ENCODE peak calls at places on chromosome 15, in five cellular contexts. One of them, this sample, is unnamed.

GRCh38 chr15:75203017-75203907 is 1.6 kb downstream of the C15orf39 start:
- DNase-seq in left ventricle myocardium inferior: no peak
- DNase-seq in sigmoid colon: no peak
- DNase-seq in fibroblast of pulmonary artery: peak
- DNase-seq in gastrocnemius medialis: no peak
- DNase-seq in this sample: peak

GRCh38 chr15:101358895-101359294 is 63.8 kb upstream of the SNRPA1 start:
- DNase-seq in gastrocnemius medialis: no peak
- DNase-seq in fibroblast of pulmonary artery: no peak
- DNase-seq in left ventricle myocardium inferior: peak
- DNase-seq in sigmoid colon: no peak
- DNase-seq in this sample: no peak

GRCh38 chr15:100602822-100603393 is 519 bp downstream of the ASB7 start:
- DNase-seq in left ventricle myocardium inferior: no peak
- DNase-seq in gastrocnemius medialis: no peak
- DNase-seq in fibroblast of pulmonary artery: peak
- DNase-seq in sigmoid colon: no peak
- DNase-seq in this sample: peak

GRCh38 chr15:69973102-69973714 is 124.5 kb downstream of the TLE3 start:
- DNase-seq in sigmoid colon: no peak
- DNase-seq in fibroblast of pulmonary artery: peak
- DNase-seq in gastrocnemius medialis: no peak
- DNase-seq in left ventricle myocardium inferior: no peak
- DNase-seq in this sample: peak

GRCh38 chr15:96353931-96354730 is 23.6 kb downstream of the NR2F2 start:
- DNase-seq in sigmoid colon: no peak
- DNase-seq in left ventricle myocardium inferior: peak
- DNase-seq in fibroblast of pulmonary artery: peak
- DNase-seq in gastrocnemius medialis: no peak
- DNase-seq in this sample: peak

GRCh38 chr15:47551559-47551958 is 165.7 kb upstream of the SEMA6D start:
- DNase-seq in sigmoid colon: no peak
- DNase-seq in gastrocnemius medialis: no peak
- DNase-seq in left ventricle myocardium inferior: no peak
- DNase-seq in fibroblast of pulmonary artery: no peak
- DNase-seq in this sample: no peak

GRCh38 chr15:71201471-71201870 is 86.2 kb downstream of the THSD4 start:
- DNase-seq in gastrocnemius medialis: no peak
- DNase-seq in fibroblast of pulmonary artery: no peak
- DNase-seq in sigmoid colon: no peak
- DNase-seq in left ventricle myocardium inferior: no peak
- DNase-seq in this sample: peak

GRCh38 chr15:63905558-63906265 is 72.0 kb upstream of the HERC1 start:
- DNase-seq in sigmoid colon: no peak
- DNase-seq in fibroblast of pulmonary artery: peak
- DNase-seq in left ventricle myocardium inferior: no peak
- DNase-seq in gastrocnemius medialis: no peak
- DNase-seq in this sample: no peak

GRCh38 chr15:52528465-52529288 is at the start of gene MYO5A:
- DNase-seq in fibroblast of pulmonary artery: peak
- DNase-seq in sigmoid colon: peak
- DNase-seq in gastrocnemius medialis: peak
- DNase-seq in left ventricle myocardium inferior: peak
- DNase-seq in this sample: peak

GRCh38 chr15:71804695-71805470 is 5.5 kb upstream of the NR2E3 start:
- DNase-seq in sigmoid colon: no peak
- DNase-seq in fibroblast of pulmonary artery: no peak
- DNase-seq in left ventricle myocardium inferior: no peak
- DNase-seq in gastrocnemius medialis: no peak
- DNase-seq in this sample: no peak

GRCh38 chr15:89569090-89569745 is 6.1 kb upstream of the TICRR start:
- DNase-seq in left ventricle myocardium inferior: no peak
- DNase-seq in gastrocnemius medialis: no peak
- DNase-seq in sigmoid colon: no peak
- DNase-seq in fibroblast of pulmonary artery: no peak
- DNase-seq in this sample: no peak

GRCh38 chr15:53759333-53759975 is at the start of gene WDR72:
- DNase-seq in gastrocnemius medialis: no peak
- DNase-seq in left ventricle myocardium inferior: no peak
- DNase-seq in fibroblast of pulmonary artery: no peak
- DNase-seq in sigmoid colon: no peak
- DNase-seq in this sample: no peak

GRCh38 chr15:37877851-37878577 is 56.4 kb upstream of the TMCO5A start:
- DNase-seq in sigmoid colon: no peak
- DNase-seq in fibroblast of pulmonary artery: peak
- DNase-seq in left ventricle myocardium inferior: no peak
- DNase-seq in gastrocnemius medialis: no peak
- DNase-seq in this sample: peak

DNA sequence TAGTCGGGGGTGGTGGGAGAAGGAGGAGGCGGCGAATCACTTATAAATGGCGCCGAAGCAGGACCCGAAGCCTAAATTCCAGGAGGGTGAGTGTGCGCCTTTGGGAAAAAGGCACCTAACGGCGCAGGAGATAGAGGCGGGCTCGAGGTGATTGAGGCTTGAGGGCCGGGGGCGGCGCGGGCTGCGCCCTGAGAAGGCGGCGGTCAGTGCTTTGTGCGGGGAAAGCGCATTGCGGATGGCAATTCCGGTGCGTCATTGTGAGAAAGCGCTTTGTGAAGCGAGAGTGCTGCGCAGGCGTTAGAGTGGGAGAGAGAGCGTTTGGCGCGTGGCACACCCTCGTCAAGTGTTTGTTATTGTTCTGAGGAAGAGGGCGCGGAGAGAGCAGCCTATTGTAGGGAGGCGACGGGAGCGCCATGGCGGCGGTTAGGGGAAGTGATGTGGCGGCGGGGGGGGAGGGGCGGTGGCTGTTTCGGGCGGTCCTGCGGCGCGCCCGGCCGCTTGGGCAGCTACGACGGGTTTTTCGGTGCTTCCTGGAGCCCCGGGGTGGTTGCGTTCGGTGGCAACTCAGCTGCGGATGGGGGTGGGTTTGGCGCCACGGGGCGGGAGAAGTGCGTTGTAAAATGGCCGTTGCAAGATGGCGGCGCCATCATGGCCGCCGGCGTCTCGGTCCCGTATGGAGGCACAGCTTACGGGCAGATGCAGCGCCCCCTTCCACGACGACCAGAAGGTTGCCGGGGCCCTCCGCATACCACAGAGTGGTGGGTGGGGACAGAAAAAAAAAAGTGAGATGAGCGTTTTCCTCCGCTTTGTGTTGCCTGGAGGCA is 494 bp downstream of the MORF4L1 start:
- DNase-seq in left ventricle myocardium inferior: peak
- DNase-seq in fibroblast of pulmonary artery: peak
- DNase-seq in gastrocnemius medialis: peak
- DNase-seq in sigmoid colon: peak
- DNase-seq in this sample: peak
- TF ChIP-seq CTCF in left ventricle myocardium inferior: peak
- TF ChIP-seq CTCF in fibroblast of pulmonary artery: peak
- TF ChIP-seq CTCF in gastrocnemius medialis: no peak
- TF ChIP-seq CTCF in sigmoid colon: peak
- TF ChIP-seq CTCF in this sample: peak

GRCh38 chr15:98853161-98853560 is 154.4 kb downstream of the PGPEP1L start:
- DNase-seq in left ventricle myocardium inferior: peak
- DNase-seq in fibroblast of pulmonary artery: peak
- DNase-seq in sigmoid colon: peak
- DNase-seq in gastrocnemius medialis: peak
- DNase-seq in this sample: peak
- H3K4me3 ChIP-seq in left ventricle myocardium inferior: peak
- H3K4me3 ChIP-seq in fibroblast of pulmonary artery: peak
- H3K4me3 ChIP-seq in sigmoid colon: peak
- H3K4me3 ChIP-seq in gastrocnemius medialis: peak
- H3K4me3 ChIP-seq in this sample: peak

DNA sequence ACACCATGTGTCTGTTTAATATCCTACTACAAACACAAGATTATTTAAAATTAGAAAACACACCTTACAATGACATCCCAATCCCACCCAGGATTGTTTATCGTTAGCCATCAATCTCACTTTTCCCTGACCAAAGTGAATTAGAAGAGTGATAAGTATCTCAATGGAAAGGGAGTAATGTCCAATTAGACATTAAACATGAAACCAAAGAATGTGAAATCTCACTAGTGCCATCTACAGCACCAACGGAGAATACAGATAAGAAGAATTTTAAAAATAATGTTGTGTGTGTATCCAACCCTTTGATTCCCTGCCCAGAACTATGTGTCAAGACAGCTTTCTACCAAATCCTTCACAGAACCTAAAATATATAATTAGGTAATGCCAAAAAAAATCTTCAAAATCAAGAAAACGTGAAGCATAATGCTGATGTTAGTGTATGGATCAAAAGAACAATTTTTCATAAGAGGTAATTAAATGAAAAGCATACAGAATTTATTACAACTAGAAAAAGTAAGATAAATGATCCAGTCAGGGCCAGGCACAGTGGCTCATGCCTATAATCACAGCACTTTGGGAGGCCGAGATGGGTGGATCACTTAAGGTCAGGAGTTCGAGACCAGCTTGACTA is 64.2 kb downstream of the SCAPER start:
- DNase-seq in gastrocnemius medialis: no peak
- DNase-seq in left ventricle myocardium inferior: no peak
- DNase-seq in sigmoid colon: no peak
- DNase-seq in fibroblast of pulmonary artery: peak
- DNase-seq in this sample: peak
- TF ChIP-seq CTCF in gastrocnemius medialis: no peak
- TF ChIP-seq CTCF in left ventricle myocardium inferior: peak
- TF ChIP-seq CTCF in sigmoid colon: peak
- TF ChIP-seq CTCF in fibroblast of pulmonary artery: peak
- TF ChIP-seq CTCF in this sample: peak

GRCh38 chr15:68531794-68532193 is 47.0 kb upstream of the CORO2B start:
- DNase-seq in sigmoid colon: no peak
- DNase-seq in gastrocnemius medialis: no peak
- DNase-seq in left ventricle myocardium inferior: no peak
- DNase-seq in fibroblast of pulmonary artery: no peak
- DNase-seq in this sample: no peak
- H3K4me3 ChIP-seq in sigmoid colon: no peak
- H3K4me3 ChIP-seq in gastrocnemius medialis: no peak
- H3K4me3 ChIP-seq in left ventricle myocardium inferior: no peak
- H3K4me3 ChIP-seq in fibroblast of pulmonary artery: no peak
- H3K4me3 ChIP-seq in this sample: no peak

GRCh38 chr15:94247789-94248638 is 16.7 kb downstream of the MCTP2 start:
- DNase-seq in fibroblast of pulmonary artery: no peak
- DNase-seq in left ventricle myocardium inferior: no peak
- DNase-seq in sigmoid colon: no peak
- DNase-seq in gastrocnemius medialis: no peak
- DNase-seq in this sample: no peak
- TF ChIP-seq CTCF in fibroblast of pulmonary artery: no peak
- TF ChIP-seq CTCF in left ventricle myocardium inferior: no peak
- TF ChIP-seq CTCF in sigmoid colon: no peak
- TF ChIP-seq CTCF in gastrocnemius medialis: no peak
- TF ChIP-seq CTCF in this sample: no peak

GRCh38 chr15:80153900-80154299 is 1.1 kb downstream of the FAH start:
- DNase-seq in sigmoid colon: no peak
- DNase-seq in gastrocnemius medialis: no peak
- DNase-seq in left ventricle myocardium inferior: no peak
- DNase-seq in fibroblast of pulmonary artery: no peak
- DNase-seq in this sample: peak
- H3K4me3 ChIP-seq in sigmoid colon: no peak
- H3K4me3 ChIP-seq in gastrocnemius medialis: peak
- H3K4me3 ChIP-seq in left ventricle myocardium inferior: peak
- H3K4me3 ChIP-seq in fibroblast of pulmonary artery: peak
- H3K4me3 ChIP-seq in this sample: peak

GRCh38 chr15:41561777-41562145 is 2.7 kb downstream of the TYRO3 start:
- DNase-seq in gastrocnemius medialis: peak
- DNase-seq in fibroblast of pulmonary artery: peak
- DNase-seq in left ventricle myocardium inferior: peak
- DNase-seq in sigmoid colon: peak
- DNase-seq in this sample: peak
- TF ChIP-seq CTCF in gastrocnemius medialis: no peak
- TF ChIP-seq CTCF in fibroblast of pulmonary artery: peak
- TF ChIP-seq CTCF in left ventricle myocardium inferior: peak
- TF ChIP-seq CTCF in sigmoid colon: no peak
- TF ChIP-seq CTCF in this sample: peak

GRCh38 chr15:43826029-43826507 is 734 bp upstream of the WDR76 start:
- DNase-seq in gastrocnemius medialis: no peak
- DNase-seq in left ventricle myocardium inferior: no peak
- DNase-seq in fibroblast of pulmonary artery: no peak
- DNase-seq in sigmoid colon: no peak
- DNase-seq in this sample: no peak
- H3K4me3 ChIP-seq in gastrocnemius medialis: peak
- H3K4me3 ChIP-seq in left ventricle myocardium inferior: peak
- H3K4me3 ChIP-seq in fibroblast of pulmonary artery: peak
- H3K4me3 ChIP-seq in sigmoid colon: no peak
- H3K4me3 ChIP-seq in this sample: peak

This sample was measured in foreskin fibroblast.